ENCODE peak calls at places on chromosomes 3 and 15, in nine cellular contexts. A is PC-3, I is BE2C, U is heart left ventricle, H is OCI-LY7, X is pancreas, M is GM06990, P is AG09309, N is neural progenitor cell. G is an unnamed sample.

GRCh38 chr15:99592135-99592845 is 26.5 kb downstream of the MEF2A start:
- DNase-seq in A (no peak), I (no peak), U (no peak), H (no peak), X (no peak), M (no peak), P (no peak), N (no peak), G (no peak)

GRCh38 chr15:90531147-90531546 is 1.4 kb downstream of the CRTC3 start:
- DNase-seq in A (no peak), I (no peak), U (no peak), H (no peak), X (no peak), M (no peak), P (no peak), N (peak; percentile 21), G (no peak)

GRCh38 chr3:16663852-16664712 is 58.9 kb upstream of the DAZL start:
- DNase-seq in A (no peak), I (no peak), U (no peak), H (no peak), X (no peak), M (no peak), P (no peak), N (peak; percentile 17), G (no peak)

GRCh38 chr15:85116066-85116465 is 134.4 kb downstream of the PDE8A start:
- DNase-seq in A (peak; percentile 70), I (no peak), U (no peak), H (no peak), X (no peak), M (no peak), P (no peak), N (no peak), G (no peak)

GRCh38 chr3:149343951-149344350 is 10.5 kb upstream of the TM4SF18 start:
- DNase-seq in A (no peak), I (no peak), U (no peak), H (peak; percentile 23), X (no peak), M (no peak), P (no peak), N (peak; percentile 19), G (no peak)

GRCh38 chr3:180265551-180265950 is 228.8 kb upstream of the PEX5L start:
- DNase-seq in A (no peak), I (no peak), U (no peak), H (no peak), X (no peak), M (no peak), P (peak; percentile 46), N (no peak), G (no peak)

GRCh38 chr15:94247789-94248638 is 16.7 kb downstream of the MCTP2 start:
- DNase-seq in A (peak; percentile 35), I (no peak), U (no peak), H (no peak), X (peak; percentile 27), M (no peak), P (no peak), N (no peak), G (no peak)

GRCh38 chr3:100810671-100811070 is 101.4 kb downstream of the TFG start:
- DNase-seq in A (no peak), I (no peak), U (no peak), H (no peak), X (no peak), M (no peak), P (peak; percentile 49), N (no peak), G (peak; percentile 26)

GRCh38 chr3:16146015-16146730 is 28.3 kb upstream of the GALNT15 start:
- DNase-seq in A (no peak), I (no peak), U (no peak), H (no peak), X (no peak), M (peak; percentile 38), P (no peak), N (no peak), G (no peak)

GRCh38 chr3:17162116-17162515 is 277.4 kb downstream of the PLCL2 start:
- DNase-seq in A (no peak), I (no peak), U (no peak), H (no peak), X (no peak), M (no peak), P (no peak), N (no peak), G (no peak)

GRCh38 chr15:89057506-89058133 is 30.6 kb upstream of the ABHD2 start:
- DNase-seq in A (peak; percentile 84), I (peak; percentile 76), U (peak; percentile 74), H (peak; percentile 68), X (peak; percentile 63), M (peak; percentile 71), P (no peak), N (peak; percentile 82), G (peak; percentile 6)

GRCh38 chr15:75452364-75452967 is 976 bp upstream of the SIN3A start:
- DNase-seq in A (peak; percentile 84), I (peak; percentile 80), U (peak; percentile 87), H (peak; percentile 89), X (peak; percentile 80), M (peak; percentile 78), P (no peak), N (peak; percentile 89), G (no peak)

GRCh38 chr3:11847607-11848006 is 922 bp upstream of the TAMM41 start:
- DNase-seq in A (peak; percentile 37), I (no peak), U (no peak), H (peak; percentile 9), X (no peak), M (no peak), P (no peak), N (no peak), G (no peak)

GRCh38 chr15:88621789-88622604 is 857 bp downstream of the AEN start:
- DNase-seq in A (peak; percentile 62), I (no peak), U (no peak), H (peak; percentile 65), X (no peak), M (no peak), P (no peak), N (peak; percentile 26), G (no peak)

GRCh38 chr3:42732196-42732828 is 29.7 kb upstream of the HHATL start:
- DNase-seq in A (no peak), I (no peak), U (no peak), H (no peak), X (peak; percentile 23), M (no peak), P (no peak), N (no peak), G (no peak)

GRCh38 chr3:38345879-38346583 is 554 bp upstream of the XYLB start:
- DNase-seq in A (no peak), I (no peak), U (no peak), H (no peak), X (no peak), M (no peak), P (no peak), N (no peak), G (no peak)

GRCh38 chr3:187624588-187624987 is 45.6 kb downstream of the SST start:
- DNase-seq in A (no peak), I (no peak), U (no peak), H (no peak), X (no peak), M (no peak), P (no peak), N (no peak), G (no peak)

GRCh38 chr3:113000691-113001090 is 9.9 kb downstream of the GTPBP8 start:
- DNase-seq in A (no peak), I (no peak), U (no peak), H (no peak), X (no peak), M (no peak), P (no peak), N (no peak), G (no peak)

GRCh38 chr3:107032111-107032510 is 345.1 kb upstream of the CCDC54 start:
- DNase-seq in A (no peak), I (no peak), U (no peak), H (no peak), X (no peak), M (no peak), P (no peak), N (no peak), G (no peak)
- H3K4me3 ChIP-seq in A (no peak overlapping the region), I (no peak overlapping the region), U (no peak overlapping the region), H (no peak overlapping the region), X (no peak overlapping the region), M (no peak overlapping the region), P (no peak overlapping the region), N (no peak overlapping the region), G (no peak overlapping the region)

DNA sequence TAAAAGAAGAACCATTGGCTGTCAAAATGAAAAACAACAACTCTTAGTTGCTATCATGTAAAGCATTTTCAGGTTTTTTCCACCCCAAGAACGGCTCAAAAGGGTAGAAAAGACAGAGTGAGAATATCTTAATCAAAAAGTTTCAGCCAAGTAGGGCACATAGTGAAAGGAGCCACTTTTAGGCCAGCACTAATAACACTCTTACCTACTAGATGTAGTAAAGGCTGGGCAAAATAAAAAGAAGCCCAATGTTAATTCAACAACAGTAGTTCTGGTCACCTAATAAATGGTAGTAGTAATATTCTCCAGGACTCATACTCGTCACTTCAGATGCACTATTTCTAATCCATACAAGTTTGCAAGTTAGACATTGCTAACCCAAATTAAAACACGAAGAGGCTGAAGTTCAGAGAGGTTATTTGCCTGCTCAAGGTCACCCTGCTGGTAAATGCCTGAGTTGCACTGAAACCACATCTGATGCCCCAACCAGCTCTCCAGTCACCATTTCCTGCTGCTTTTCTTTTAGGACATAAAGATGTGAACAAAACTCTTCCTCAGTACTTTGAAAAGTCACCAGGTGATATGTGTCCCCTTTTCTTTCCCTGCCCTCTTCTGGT is 7.5 kb downstream of the GOLIM4 start:
- DNase-seq in A (no peak), I (peak; percentile 20), U (no peak), H (peak; percentile 78), X (no peak), M (peak; percentile 44), P (no peak), N (peak; percentile 15), G (no peak)
- TF ChIP-seq CTCF in A (peak; percentile 51), I (peak; percentile 61), U (peak; percentile 17), H (peak; percentile 76), X (no peak), M (peak; percentile 52), P (peak; percentile 16), N (peak; percentile 43), G (peak; percentile 27)

GRCh38 chr3:104178695-104179094 is 1188.0 kb upstream of the ALCAM start:
- DNase-seq in A (no peak), I (no peak), U (no peak), H (no peak), X (no peak), M (no peak), P (no peak), N (no peak), G (no peak)
- H3K4me3 ChIP-seq in A (no peak overlapping the region), I (no peak overlapping the region), U (no peak overlapping the region), H (no peak overlapping the region), X (no peak overlapping the region), M (no peak overlapping the region), P (no peak overlapping the region), N (no peak overlapping the region), G (no peak overlapping the region)

DNA sequence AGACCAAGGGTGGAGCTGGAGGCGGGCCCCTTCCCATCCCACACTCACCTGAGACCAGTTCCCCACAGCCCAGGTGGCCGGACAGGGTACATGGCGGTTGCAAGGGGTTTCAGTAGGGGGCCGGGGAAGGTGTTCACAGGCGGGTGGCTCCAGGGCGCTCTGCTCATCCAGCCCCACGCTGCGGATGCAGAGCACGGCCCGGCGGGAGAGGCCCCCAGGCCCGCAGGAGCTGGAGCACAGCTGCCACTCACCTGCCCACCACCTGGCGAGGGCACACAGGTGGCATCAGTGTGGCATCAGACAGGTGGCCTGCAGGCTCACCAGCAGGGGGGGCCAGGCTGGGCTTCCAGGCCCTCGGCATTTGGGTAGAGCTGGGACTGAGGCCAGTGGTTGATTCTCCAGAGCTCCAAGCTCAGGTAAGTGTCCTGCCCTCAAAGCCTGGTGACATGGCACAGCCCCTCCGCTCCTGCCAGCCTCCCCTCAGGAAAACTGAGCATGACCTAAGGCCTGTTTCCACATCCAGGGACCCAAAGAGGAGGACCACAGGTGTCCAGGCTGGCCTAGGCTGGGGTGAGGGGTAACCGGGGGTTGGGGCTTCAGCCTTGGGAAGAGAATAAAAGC is 43.8 kb downstream of the ADAMTS7 start:
- DNase-seq in A (no peak), I (no peak), U (peak; percentile 20), H (peak; percentile 23), X (no peak), M (no peak), P (no peak), N (no peak), G (no peak)
- TF ChIP-seq CTCF in A (no peak), I (no peak), U (no peak), H (peak; percentile 39), X (no peak), M (peak; percentile 34), P (no peak), N (no peak), G (no peak)

G was measured in BJ.